ENCODE peak calls at places on chromosome 5, in seven cellular contexts. Y, J, E, A, K, R and O are unnamed samples.
A peak's percentile ranks its signal among the peaks of the same experiment; 100 is the strongest.

GRCh38 chr5:65062684-65063083 is 294.0 kb downstream of the CWC27 start:
- DNase-seq in Y (no peak), A (peak; percentile 33), J (no peak), E (no peak), K (no peak), R (peak; percentile 94), O (peak; percentile 82)

GRCh38 chr5:134451618-134452505 is 40.2 kb upstream of the CDKN2AIPNL start:
- DNase-seq in A (no peak), R (peak; percentile 86), J (no peak), K (no peak), Y (no peak), E (no peak), O (peak; percentile 67)

GRCh38 chr5:76807296-76807695 is 11.5 kb upstream of the F2RL1 start:
- DNase-seq in E (no peak), A (no peak), K (no peak), R (peak; percentile 89), Y (no peak), J (no peak), O (peak; percentile 82)

GRCh38 chr5:175893466-175893865 is 22.1 kb downstream of the CPLX2 start:
- DNase-seq in Y (no peak), A (no peak), K (no peak), E (no peak), J (no peak), R (no peak), O (peak; percentile 44)

GRCh38 chr5:146877783-146878470 is 630 bp downstream of the PPP2R2B start:
- DNase-seq in A (no peak), Y (no peak), E (peak; percentile 41), J (peak; percentile 35), K (peak; percentile 44), R (no peak), O (no peak)

GRCh38 chr5:103918668-103919367 is 356.2 kb upstream of the NUDT12 start:
- DNase-seq in R (peak; percentile 35), Y (no peak), J (no peak), A (no peak), E (no peak), K (no peak), O (no peak)

GRCh38 chr5:143922718-143923117 is 110.8 kb downstream of the HMHB1 start:
- DNase-seq in A (no peak), Y (no peak), E (no peak), K (no peak), J (no peak), R (peak; percentile 65), O (peak; percentile 67)

GRCh38 chr5:177478711-177479646 is 5.5 kb upstream of the DBN1 start:
- DNase-seq in E (no peak), J (peak; percentile 72), Y (no peak), A (no peak), R (peak; percentile 66), K (peak; percentile 79), O (no peak)

GRCh38 chr5:137039939-137040515 is 459.1 kb downstream of the SPOCK1 start:
- DNase-seq in Y (no peak), A (peak; percentile 47), J (no peak), R (no peak), K (no peak), E (no peak), O (no peak)